ENCODE peak calls at places on chromosomes 12 and 14, in four cellular contexts. V, U, B and X are unnamed samples.

GRCh38 chr12:81170072-81170471 is 92.2 kb downstream of the ACSS3 start:
- DNase-seq in V (peak), U (no peak), B (no peak), X (no peak)

GRCh38 chr14:52069617-52070431 is 965 bp upstream of the NID2 start:
- DNase-seq in V (peak), U (no peak), B (no peak), X (peak)

GRCh38 chr12:2383276-2384028 is 330.7 kb downstream of the CACNA1C start:
- DNase-seq in V (peak), U (no peak), B (no peak), X (no peak)

GRCh38 chr14:100587248-100587762 is at the start of gene BEGAIN:
- DNase-seq in V (no peak), U (no peak), B (no peak), X (no peak)

GRCh38 chr12:27521066-27521465 is 2.9 kb upstream of the PPFIBP1 start:
- DNase-seq in V (peak), U (no peak), B (no peak), X (no peak)

GRCh38 chr12:108399514-108399913 is 60.4 kb upstream of the CMKLR1 start:
- DNase-seq in V (no peak), U (peak), B (no peak), X (no peak)

GRCh38 chr14:63614964-63615363 is 26.7 kb downstream of the WDR89 start:
- DNase-seq in V (peak), U (no peak), B (no peak), X (no peak)

GRCh38 chr12:52205584-52206308 is 13.9 kb upstream of the KRT80 start:
- DNase-seq in V (no peak), U (peak), B (no peak), X (no peak)

GRCh38 chr12:12387521-12387920 is 30.6 kb downstream of the BORCS5 start:
- DNase-seq in V (peak), U (no peak), B (no peak), X (peak)

GRCh38 chr12:4156317-4156716 is 117.2 kb upstream of the CCND2 start:
- DNase-seq in V (no peak), U (no peak), B (no peak), X (no peak)

GRCh38 chr12:89211456-89211855 is 140.8 kb downstream of the DUSP6 start:
- DNase-seq in V (peak), U (no peak), B (no peak), X (no peak)

GRCh38 chr12:11923067-11923466 is 147.7 kb upstream of the BCL2L14 start:
- DNase-seq in V (no peak), U (no peak), B (no peak), X (no peak)

GRCh38 chr12:11593013-11593412 is 56.5 kb upstream of the ETV6 start:
- DNase-seq in V (no peak), U (no peak), B (no peak), X (no peak)

GRCh38 chr12:14665354-14666348 is 30.7 kb downstream of the GUCY2C start:
- DNase-seq in V (no peak), U (no peak), B (no peak), X (no peak)

GRCh38 chr12:10214877-10215267 is 2.2 kb downstream of the GABARAPL1 start:
- DNase-seq in V (peak), U (no peak), B (no peak), X (no peak)

GRCh38 chr14:64705406-64706118 is 1.3 kb downstream of the PLEKHG3 start:
- DNase-seq in V (no peak), U (peak), B (no peak), X (no peak)

GRCh38 chr12:93982847-93983315 is 165.5 kb upstream of the PLXNC1 start:
- DNase-seq in V (peak), U (no peak), B (no peak), X (no peak)

GRCh38 chr14:97456958-97457357 is 659.8 kb downstream of the VRK1 start:
- DNase-seq in V (peak), U (no peak), B (no peak), X (no peak)

GRCh38 chr14:54259821-54260220 is 137.0 kb upstream of the CDKN3 start:
- DNase-seq in V (peak), U (no peak), B (no peak), X (no peak)
- H3K27ac ChIP-seq in V (no peak), U (no peak), B (no peak), X (no peak)

GRCh38 chr12:50520808-50521207 is 16.0 kb downstream of the DIP2B start:
- DNase-seq in V (no peak), U (no peak), B (no peak), X (no peak)
- H3K27ac ChIP-seq in V (no peak), U (no peak), B (peak), X (peak)

DNA sequence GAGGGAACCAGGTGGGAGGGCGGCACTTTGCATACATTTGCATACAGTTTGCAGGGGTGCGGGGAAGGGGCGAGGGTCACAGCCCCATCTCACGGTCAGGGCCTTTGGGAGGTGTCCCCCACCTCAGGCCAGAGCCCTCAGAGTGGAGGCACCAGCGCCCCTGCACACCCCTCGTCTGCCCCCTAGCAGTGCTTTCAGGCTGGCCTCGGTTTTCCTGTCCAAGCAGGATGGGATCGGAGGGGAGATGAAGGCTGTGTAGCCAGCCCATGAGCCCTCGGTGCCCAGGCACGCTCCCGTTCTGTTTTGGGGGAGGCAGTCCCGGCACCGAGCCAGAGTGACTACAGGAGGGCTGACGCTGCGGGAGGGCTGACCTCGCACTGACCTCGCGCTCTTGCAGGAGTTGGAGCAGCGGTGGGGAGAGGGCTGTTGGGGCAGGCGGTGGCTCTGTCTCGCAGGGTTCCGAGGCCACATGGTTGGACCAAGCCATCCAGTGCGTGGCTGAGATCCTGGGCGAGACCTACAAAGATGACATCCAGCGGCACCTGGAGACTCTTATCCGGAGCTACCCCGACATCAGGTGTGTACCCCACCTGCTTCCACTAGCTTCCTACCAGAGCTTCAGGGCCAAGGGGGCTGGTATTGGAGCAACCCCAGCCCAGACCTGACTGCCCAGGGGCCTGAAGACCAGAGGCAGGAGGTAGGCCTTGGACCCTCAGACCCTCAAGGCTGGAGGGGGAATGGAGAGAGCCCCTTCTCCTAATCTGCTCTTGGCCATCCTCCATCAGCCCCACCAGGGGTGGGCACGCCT is 13.6 kb downstream of the EXOC3L4 start:
- DNase-seq in V (no peak), U (no peak), B (no peak), X (no peak)
- H3K27ac ChIP-seq in V (no peak), U (no peak), B (peak), X (peak)

GRCh38 chr14:75971509-75971908 is 10.3 kb downstream of the TGFB3 start:
- DNase-seq in V (no peak), U (no peak), B (no peak), X (no peak)
- H3K27ac ChIP-seq in V (no peak), U (no peak), B (no peak), X (no peak)

DNA sequence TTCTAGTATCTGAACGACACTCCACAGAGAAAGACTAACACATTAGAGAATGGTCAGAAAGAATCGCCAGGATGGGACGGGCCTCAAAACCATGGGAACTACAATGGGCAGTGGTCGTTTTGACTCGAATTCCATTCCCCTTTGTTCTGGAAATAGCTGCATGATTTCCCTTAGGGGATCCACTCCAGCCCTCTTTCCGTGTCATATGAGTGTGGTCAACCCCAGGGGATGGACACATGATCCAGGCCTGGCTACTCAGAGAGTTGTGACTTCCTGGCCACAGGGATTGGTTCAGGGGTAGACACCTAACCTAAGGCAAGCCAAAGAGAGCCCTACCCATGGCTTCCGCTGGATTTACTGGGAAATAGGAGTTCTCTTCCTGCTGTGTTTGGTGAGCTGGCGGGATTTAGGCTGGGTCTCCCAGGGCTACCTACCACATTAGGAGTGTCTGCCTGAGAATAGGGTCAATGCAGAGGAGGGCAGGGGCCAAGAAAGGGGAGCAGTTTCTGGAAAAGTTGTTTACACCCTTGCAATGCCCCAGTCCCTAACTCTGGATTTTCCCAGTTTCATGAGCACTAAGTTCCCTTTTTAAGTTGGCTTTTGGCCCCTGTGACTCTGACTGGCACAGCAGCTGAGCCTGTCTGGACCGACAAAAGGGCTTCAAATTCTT is 28.2 kb upstream of the GPATCH2L start:
- DNase-seq in V (no peak), U (no peak), B (peak), X (no peak)
- H3K27ac ChIP-seq in V (no peak), U (no peak), B (no peak), X (no peak)

GRCh38 chr12:103626498-103626897 is 39.4 kb downstream of the STAB2 start:
- DNase-seq in V (no peak), U (peak), B (no peak), X (peak)

GRCh38 chr12:103623716-103624115 is 36.6 kb downstream of the STAB2 start:
- DNase-seq in V (no peak), U (no peak), B (no peak), X (peak)

GRCh38 chr12:103632554-103633216 is 45.6 kb downstream of the STAB2 start:
- DNase-seq in V (no peak), U (no peak), B (peak), X (no peak)

DNA sequence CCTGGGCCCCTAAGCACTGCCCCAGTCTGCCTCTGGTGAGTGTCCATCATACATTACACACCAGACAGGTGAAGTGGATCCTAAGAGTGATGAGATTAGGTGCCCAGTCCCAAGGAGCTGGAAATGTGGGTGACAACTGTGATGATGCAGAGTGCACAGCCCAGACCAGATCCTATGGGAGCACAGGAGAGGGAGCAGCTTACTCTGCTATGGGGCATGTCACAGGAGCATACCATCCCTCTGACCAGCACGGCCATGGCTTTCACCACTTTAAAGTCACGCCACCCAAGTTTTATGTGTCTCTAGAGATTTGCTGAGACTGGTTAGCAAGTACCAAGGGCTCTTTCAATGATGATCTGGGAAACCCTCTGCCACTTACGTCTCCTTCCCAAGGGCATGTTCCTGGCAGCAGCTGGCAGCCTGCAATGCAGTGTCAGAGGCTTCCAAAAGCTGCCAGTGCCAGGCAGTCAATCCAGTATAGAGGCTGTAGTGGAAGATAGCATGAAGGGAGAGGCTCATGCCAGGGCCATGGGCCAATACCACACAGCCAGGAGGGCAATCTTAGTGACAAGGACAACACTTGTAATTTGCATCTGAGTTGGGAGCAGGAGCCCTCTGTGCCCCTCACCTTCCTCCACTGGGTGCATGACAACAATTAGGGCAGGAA is 40.2 kb downstream of the STAB2 start:
- DNase-seq in V (no peak), U (no peak), B (no peak), X (peak)
- H3K27ac ChIP-seq in V (no peak), U (peak), B (no peak), X (peak)